ENCODE peak calls at places on chromosomes 2 and 18, in seven cellular contexts. I is brain microvascular endothelial cell, W is esophagus squamous epithelium, R is upper lobe of right lung, U is heart left ventricle, C is ovary, T is Panc1. Q is an unnamed sample.

GRCh38 chr2:241272298-241272721 is 43.2 kb downstream of the HDLBP start:
- DNase-seq in W (no peak), T (no peak), C (peak; percentile 44), U (peak; percentile 72), R (peak; percentile 80), I (no peak), Q (peak; percentile 88)

GRCh38 chr2:10447300-10448207 is 573 bp downstream of the ODC1 start:
- DNase-seq in I (peak; percentile 30), T (no peak), R (peak; percentile 89), U (no peak), C (peak; percentile 66), W (no peak), Q (peak; percentile 96)

GRCh38 chr2:27502149-27502548 is 5.5 kb downstream of the GCKR start:
- DNase-seq in W (no peak), T (no peak), U (no peak), R (no peak), I (no peak), C (no peak), Q (no peak)

GRCh38 chr2:31337197-31337596 is 77.3 kb downstream of the XDH start:
- DNase-seq in W (no peak), I (peak; percentile 58), R (no peak), T (no peak), U (no peak), C (no peak), Q (no peak)

GRCh38 chr2:163475815-163476214 is 260.0 kb downstream of the FIGN start:
- DNase-seq in R (no peak), I (no peak), C (no peak), W (no peak), T (no peak), U (no peak), Q (no peak)

GRCh38 chr2:55751966-55752365 is 58.3 kb upstream of the PNPT1 start:
- DNase-seq in C (no peak), R (no peak), U (no peak), I (no peak), T (no peak), W (no peak), Q (no peak)

GRCh38 chr2:9244985-9245544 is 38.5 kb downstream of the ASAP2 start:
- DNase-seq in U (no peak), W (no peak), T (no peak), I (no peak), R (no peak), C (no peak), Q (no peak)

GRCh38 chr2:236273126-236273525 is 8.9 kb upstream of the ASB18 start:
- DNase-seq in R (no peak), T (no peak), I (no peak), U (no peak), W (no peak), C (no peak), Q (no peak)

GRCh38 chr18:48939368-48940097 is 11.2 kb downstream of the SMAD7 start:
- DNase-seq in C (no peak), U (no peak), W (no peak), R (peak; percentile 75), T (no peak), I (no peak), Q (peak; percentile 84)

GRCh38 chr2:241036964-241037421 is 38.6 kb downstream of the SNED1 start:
- DNase-seq in W (no peak), T (no peak), C (no peak), U (no peak), R (no peak), I (no peak), Q (peak; percentile 82)

GRCh38 chr2:159658887-159659437 is 42.6 kb upstream of the BAZ2B start:
- DNase-seq in W (no peak), I (no peak), R (no peak), U (no peak), C (peak; percentile 68), T (no peak), Q (no peak)

GRCh38 chr2:178478442-178479274 is at the start of gene FKBP7:
- DNase-seq in W (peak; percentile 39), C (peak; percentile 88), T (no peak), I (peak; percentile 79), R (peak; percentile 93), U (peak; percentile 93), Q (peak; percentile 98)

GRCh38 chr2:127607399-127607908 is 38.5 kb upstream of the GPR17 start:
- DNase-seq in W (no peak), I (no peak), R (no peak), T (no peak), U (no peak), C (no peak), Q (peak; percentile 48)

GRCh38 chr2:73291093-73291460 is 2.3 kb downstream of the EGR4 start:
- DNase-seq in T (no peak), C (peak; percentile 22), W (no peak), R (peak; percentile 73), U (peak; percentile 71), I (no peak), Q (peak; percentile 85)

GRCh38 chr2:102057502-102058292 is 65.9 kb downstream of the IL1R2 start:
- DNase-seq in W (no peak), C (peak; percentile 55), U (no peak), I (no peak), R (no peak), T (no peak), Q (no peak)

GRCh38 chr2:172972005-172972619 is 103.5 kb upstream of the MAP3K20 start:
- DNase-seq in U (no peak), T (no peak), W (no peak), I (peak; percentile 42), R (peak; percentile 68), C (no peak), Q (no peak)

GRCh38 chr2:31136732-31137131 is 1.5 kb downstream of the GALNT14 start:
- DNase-seq in U (no peak), I (no peak), W (no peak), C (no peak), T (no peak), R (no peak), Q (no peak)

GRCh38 chr2:223538920-223539440 is 63.2 kb downstream of the SCG2 start:
- DNase-seq in U (no peak), R (no peak), I (no peak), C (no peak), W (no peak), T (no peak), Q (no peak)

GRCh38 chr2:205390866-205391265 is 291.4 kb upstream of the NRP2 start:
- DNase-seq in U (no peak), T (no peak), C (no peak), W (no peak), I (no peak), R (no peak), Q (no peak)

GRCh38 chr2:234679766-234680687 is 183.1 kb upstream of the ARL4C start:
- DNase-seq in R (no peak), W (no peak), I (peak; percentile 81), U (peak; percentile 71), C (peak; percentile 45), T (peak; percentile 71), Q (no peak)

GRCh38 chr2:20665261-20666113 is 1.5 kb upstream of the GDF7 start:
- DNase-seq in T (no peak), C (no peak), U (no peak), W (no peak), I (no peak), R (peak; percentile 45), Q (no peak)

GRCh38 chr2:44086639-44087036 is 82.0 kb upstream of the PPM1B start:
- DNase-seq in R (no peak), I (no peak), W (no peak), C (no peak), T (no peak), U (no peak), Q (no peak)

GRCh38 chr2:3379647-3380534 is at the start of gene TRAPPC12:
- DNase-seq in U (peak; percentile 95), I (peak; percentile 82), W (peak; percentile 50), T (peak; percentile 74), C (peak; percentile 86), R (peak; percentile 97), Q (peak; percentile 99)

GRCh38 chr2:105425936-105426625 is 27.2 kb upstream of the FHL2 start:
- DNase-seq in I (no peak), T (no peak), C (no peak), R (no peak), W (no peak), U (no peak), Q (no peak)
- H3K36me3 ChIP-seq in I (no peaks in the 10 kb centered on the region), T (no peaks in the 10 kb centered on the region), C (no peaks in the 10 kb centered on the region), R (no peaks in the 10 kb centered on the region), W (no peaks in the 10 kb centered on the region), U (peaks cover 31% of the 10 kb centered on the region), Q (no peaks in the 10 kb centered on the region)

GRCh38 chr2:32594573-32594972 is 33.3 kb upstream of the TTC27 start:
- DNase-seq in U (no peak), C (no peak), W (no peak), T (no peak), I (no peak), R (no peak), Q (no peak)
- H3K36me3 ChIP-seq in U (peaks cover 71% of the 10 kb centered on the region), C (no peaks in the 10 kb centered on the region), W (peaks cover 7% of the 10 kb centered on the region), T (peaks cover 21% of the 10 kb centered on the region), I (peaks cover 2% of the 10 kb centered on the region), R (peaks cover 46% of the 10 kb centered on the region), Q (peaks cover 62% of the 10 kb centered on the region)

GRCh38 chr2:158510887-158511286 is 54.1 kb downstream of the PKP4 start:
- DNase-seq in R (no peak), I (no peak), U (no peak), C (no peak), W (no peak), T (no peak), Q (no peak)

GRCh38 chr2:158509928-158510797 is 53.4 kb downstream of the PKP4 start:
- DNase-seq in R (no peak), T (no peak), C (no peak), U (no peak), I (no peak), W (no peak), Q (no peak)

GRCh38 chr2:158505448-158505934 is 48.7 kb downstream of the PKP4 start:
- DNase-seq in T (no peak), U (no peak), C (no peak), I (no peak), R (no peak), W (no peak), Q (no peak)

GRCh38 chr2:158507141-158507540 is 50.4 kb downstream of the PKP4 start:
- DNase-seq in C (no peak), R (no peak), T (no peak), I (no peak), U (no peak), W (no peak), Q (no peak)

DNA sequence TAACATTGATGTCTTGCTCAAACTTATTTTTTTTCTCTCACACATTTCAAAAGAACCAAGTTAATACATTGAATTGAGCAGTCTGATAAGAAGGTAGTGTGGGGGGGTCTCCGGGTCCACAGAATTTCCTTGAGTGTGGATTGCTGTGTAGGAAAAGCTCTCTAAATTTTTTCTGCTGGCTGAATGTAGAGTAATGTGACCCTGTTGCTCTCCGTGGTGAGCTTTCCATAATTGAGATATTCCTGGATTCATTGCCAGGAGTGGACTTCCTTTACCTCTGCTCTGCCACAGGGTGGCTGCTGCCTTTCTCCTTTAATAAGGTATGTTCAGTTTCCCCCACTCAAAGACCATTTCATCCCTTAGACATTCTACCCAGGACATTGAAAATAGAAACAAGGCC is 50.9 kb downstream of the PKP4 start:
- DNase-seq in I (no peak), W (no peak), U (no peak), C (no peak), T (no peak), R (no peak), Q (no peak)
- H3K36me3 ChIP-seq in I (no peaks in the 10 kb centered on the region), W (no peaks in the 10 kb centered on the region), U (no peaks in the 10 kb centered on the region), C (no peaks in the 10 kb centered on the region), T (no peaks in the 10 kb centered on the region), R (no peaks in the 10 kb centered on the region), Q (no peaks in the 10 kb centered on the region)

DNA sequence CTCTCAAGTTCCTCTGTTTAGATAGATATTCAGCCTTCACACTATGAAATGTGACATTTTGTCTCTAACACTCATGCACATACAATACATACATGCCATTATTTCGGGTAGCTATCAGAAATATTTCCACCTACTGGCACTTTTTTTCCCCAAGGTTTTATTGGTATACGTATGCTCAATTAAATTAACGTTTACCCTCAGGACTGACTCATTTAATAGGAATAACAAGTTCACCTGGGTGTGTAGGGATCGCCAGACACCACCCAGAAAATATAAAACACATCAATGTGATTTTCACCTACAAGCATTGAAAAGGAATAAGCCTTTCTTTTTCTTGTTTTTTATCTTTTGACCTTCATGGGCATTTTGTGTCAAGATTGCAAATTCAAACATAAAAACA is 138.5 kb upstream of the EPAS1 start:
- DNase-seq in R (no peak), C (no peak), T (no peak), U (no peak), W (no peak), I (no peak), Q (no peak)
- H3K36me3 ChIP-seq in R (peaks cover 11% of the 10 kb centered on the region), C (no peaks in the 10 kb centered on the region), T (no peaks in the 10 kb centered on the region), U (peaks cover 3% of the 10 kb centered on the region), W (no peaks in the 10 kb centered on the region), I (peaks cover 20% of the 10 kb centered on the region), Q (no peaks in the 10 kb centered on the region)

Q was measured in spleen.